ENCODE peak calls at places on chromosomes 3 and 15, in four cellular contexts. M, H, B and D are unnamed samples.

GRCh38 chr15:55587321-55588069 is 650 bp downstream of the PYGO1 start:
- DNase-seq in B (peak; percentile 50), H (no peak), M (peak; percentile 51), D (peak; percentile 32)

GRCh38 chr15:37140531-37141053 is 40.2 kb upstream of the MEIS2 start:
- DNase-seq in H (no peak), M (peak; percentile 6), B (no peak), D (no peak)

GRCh38 chr3:44906997-44907396 is 32.6 kb downstream of the TGM4 start:
- DNase-seq in H (no peak), M (peak; percentile 36), B (no peak), D (peak; percentile 65)

GRCh38 chr3:16239082-16239770 is 25.5 kb downstream of the DPH3 start:
- DNase-seq in H (no peak), M (no peak), B (no peak), D (no peak)

GRCh38 chr15:73965094-73965729 is 26.9 kb downstream of the STOML1 start:
- DNase-seq in M (no peak), B (no peak), H (no peak), D (no peak)

GRCh38 chr3:99666201-99666600 is 27.8 kb downstream of the COL8A1 start:
- DNase-seq in B (no peak), H (no peak), M (peak; percentile 75), D (peak; percentile 40)

GRCh38 chr3:54212723-54213122 is 90.4 kb downstream of the CACNA2D3 start:
- DNase-seq in H (no peak), M (no peak), B (no peak), D (no peak)

GRCh38 chr15:99143655-99144610 is 39.1 kb downstream of the SYNM start:
- DNase-seq in H (no peak), M (peak; percentile 47), B (no peak), D (no peak)

GRCh38 chr3:65048151-65048550 is 360.4 kb upstream of the ADAMTS9 start:
- DNase-seq in M (no peak), B (no peak), H (no peak), D (no peak)

GRCh38 chr3:122977645-122978466 is 49.7 kb downstream of the SEMA5B start:
- DNase-seq in M (peak; percentile 88), B (no peak), H (no peak), D (peak; percentile 76)

GRCh38 chr3:29072626-29073025 is 208.2 kb upstream of the RBMS3 start:
- DNase-seq in H (no peak), M (no peak), B (no peak), D (no peak)

GRCh38 chr3:129005526-129006303 is 4.6 kb downstream of the EFCC1 start:
- DNase-seq in H (no peak), B (no peak), M (peak; percentile 66), D (peak; percentile 41)

GRCh38 chr3:135503429-135504083 is 462.0 kb upstream of the PPP2R3A start:
- DNase-seq in M (peak; percentile 68), H (no peak), B (peak; percentile 73), D (peak; percentile 67)

GRCh38 chr15:82177291-82178010 is 85.1 kb downstream of the EFL1 start:
- DNase-seq in H (no peak), B (no peak), M (peak; percentile 82), D (peak; percentile 73)

GRCh38 chr15:72968531-72968922 is 83.7 kb upstream of the NEO1 start:
- DNase-seq in H (no peak), M (peak; percentile 37), B (no peak), D (no peak)

GRCh38 chr3:49868951-49869454 is 703 bp downstream of the CAMKV start:
- DNase-seq in H (no peak), M (no peak), B (no peak), D (no peak)

GRCh38 chr15:46091860-46092450 is 457.1 kb downstream of the SQOR start:
- DNase-seq in M (peak; percentile 5), H (no peak), B (no peak), D (peak; percentile 63)

GRCh38 chr15:77856718-77857346 is 220.7 kb downstream of the TBC1D2B start:
- DNase-seq in H (no peak), M (no peak), B (no peak), D (no peak)

GRCh38 chr3:146342971-146343370 is 92.1 kb upstream of the PLSCR4 start:
- DNase-seq in B (no peak), M (peak; percentile 63), H (no peak), D (no peak)

GRCh38 chr3:133892546-133893231 is 3.0 kb downstream of the RAB6B start:
- DNase-seq in H (no peak), M (no peak), B (no peak), D (no peak)

GRCh38 chr3:33883538-33884203 is 85.2 kb downstream of the PDCD6IP start:
- DNase-seq in B (no peak), M (peak; percentile 71), H (no peak), D (peak; percentile 36)

GRCh38 chr3:9770276-9770812 is 597 bp upstream of the CAMK1 start:
- DNase-seq in B (no peak), H (no peak), M (peak; percentile 56), D (no peak)

GRCh38 chr3:36774072-36774471 is 9.7 kb upstream of the DCLK3 start:
- DNase-seq in B (no peak), M (peak; percentile 75), H (no peak), D (no peak)

GRCh38 chr15:74269362-74270035 is 33.4 kb downstream of the CCDC33 start:
- DNase-seq in B (no peak), M (no peak), H (no peak), D (no peak)

GRCh38 chr3:197336348-197336747 is 37.9 kb upstream of the DLG1 start:
- DNase-seq in H (no peak), B (no peak), M (no peak), D (no peak)

GRCh38 chr3:60707452-60708020 is 543.7 kb downstream of the FHIT start:
- DNase-seq in M (no peak), H (no peak), B (no peak), D (no peak)

GRCh38 chr3:8607285-8608040 is 37.1 kb downstream of the SSUH2 start:
- DNase-seq in B (peak; percentile 31), M (peak; percentile 93), H (no peak), D (peak; percentile 56)

GRCh38 chr15:60004019-60004845 is at the start of gene FOXB1:
- DNase-seq in M (no peak), B (peak; percentile 45), H (no peak), D (no peak)